ENCODE peak calls at places on chromosome 21, in eight cellular contexts. K is COR-L47; F is CD4-positive, alpha-beta T cell; X is HTR-8/SVneo; R is WTC11; H is EL; T is GM20000; L is AG04450. D is an unnamed sample.

GRCh38 chr21:15752763-15753407 is 23.1 kb downstream of the USP25 start:
- DNase-seq in K (no peak), F (no peak), X (no peak), R (peak), H (no peak), T (no peak), L (no peak), D (no peak)

GRCh38 chr21:23853796-23854379 is 1753.4 kb downstream of the MRPL39 start:
- DNase-seq in K (peak), F (no peak), X (peak), R (no peak), H (no peak), T (peak), L (peak), D (peak)

GRCh38 chr21:33543505-33544129 is 779 bp downstream of the SON start:
- DNase-seq in K (no peak), F (no peak), X (no peak), R (peak), H (peak), T (peak), L (no peak), D (no peak)

GRCh38 chr21:36126166-36126565 is 8.7 kb upstream of the CBR3 start:
- DNase-seq in K (no peak), F (no peak), X (no peak), R (no peak), H (no peak), T (no peak), L (no peak), D (no peak)

GRCh38 chr21:33011462-33011861 is 14.3 kb upstream of the OLIG2 start:
- DNase-seq in K (no peak), F (no peak), X (peak), R (no peak), H (peak), T (no peak), L (peak), D (no peak)

GRCh38 chr21:35349378-35350080 is 300.4 kb upstream of the RUNX1 start:
- DNase-seq in K (no peak), F (no peak), X (no peak), R (no peak), H (no peak), T (no peak), L (no peak), D (no peak)

GRCh38 chr21:34272321-34272720 is 91.5 kb upstream of the KCNE2 start:
- DNase-seq in K (no peak), F (no peak), X (no peak), R (no peak), H (no peak), T (no peak), L (no peak), D (no peak)

GRCh38 chr21:39317134-39318090 is 4.0 kb upstream of the BRWD1 start:
- DNase-seq in K (no peak), F (no peak), X (no peak), R (no peak), H (no peak), T (no peak), L (no peak), D (peak)

GRCh38 chr21:24428539-24429186 is 1178.6 kb downstream of the MRPL39 start:
- DNase-seq in K (no peak), F (no peak), X (no peak), R (no peak), H (no peak), T (no peak), L (no peak), D (no peak)

GRCh38 chr21:42513985-42514882 is 582 bp downstream of the SLC37A1 start:
- DNase-seq in K (no peak), F (peak), X (no peak), R (peak), H (peak), T (peak), L (no peak), D (peak)

GRCh38 chr21:25626752-25627151 is 12.3 kb upstream of the JAM2 start:
- DNase-seq in K (peak), F (no peak), X (no peak), R (no peak), H (peak), T (no peak), L (no peak), D (no peak)

GRCh38 chr21:28111151-28111619 is 881.5 kb downstream of the LTN1 start:
- DNase-seq in K (no peak), F (no peak), X (no peak), R (no peak), H (peak), T (no peak), L (peak), D (no peak)

GRCh38 chr21:29481081-29481480 is 182.4 kb downstream of the BACH1 start:
- DNase-seq in K (no peak), F (no peak), X (no peak), R (no peak), H (no peak), T (no peak), L (no peak), D (no peak)

GRCh38 chr21:32143222-32143939 is 135.5 kb downstream of the MIS18A start:
- DNase-seq in K (no peak), F (no peak), X (no peak), R (peak), H (no peak), T (no peak), L (no peak), D (no peak)

GRCh38 chr21:39064325-39065012 is 118.8 kb downstream of the PSMG1 start:
- DNase-seq in K (no peak), F (no peak), X (no peak), R (no peak), H (no peak), T (no peak), L (no peak), D (no peak)

GRCh38 chr21:26153758-26154157 is 16.8 kb downstream of the APP start:
- DNase-seq in K (no peak), F (no peak), X (no peak), R (no peak), H (peak), T (no peak), L (no peak), D (no peak)

GRCh38 chr21:15409031-15409430 is 320.8 kb upstream of the USP25 start:
- DNase-seq in K (no peak), F (no peak), X (no peak), R (no peak), H (no peak), T (no peak), L (no peak), D (no peak)

GRCh38 chr21:45541221-45542039 is 810 bp downstream of the SLC19A1 start:
- DNase-seq in K (peak), F (peak), X (peak), R (peak), H (peak), T (peak), L (no peak), D (peak)

GRCh38 chr21:16570196-16570595 is 840.4 kb downstream of the USP25 start:
- DNase-seq in K (no peak), F (no peak), X (no peak), R (no peak), H (peak), T (no peak), L (no peak), D (no peak)

GRCh38 chr21:42219606-42220137 is 732 bp downstream of the ABCG1 start:
- DNase-seq in K (no peak), F (peak), X (no peak), R (peak), H (no peak), T (peak), L (no peak), D (peak)

GRCh38 chr21:17818158-17819113 is 720 bp downstream of the C21orf91 start:
- DNase-seq in K (peak), F (peak), X (no peak), R (peak), H (peak), T (peak), L (no peak), D (peak)

GRCh38 chr21:16250282-16250681 is 520.5 kb downstream of the USP25 start:
- DNase-seq in K (no peak), F (no peak), X (no peak), R (no peak), H (no peak), T (no peak), L (no peak), D (no peak)

GRCh38 chr21:43644609-43645008 is 14.7 kb downstream of the HSF2BP start:
- DNase-seq in K (no peak), F (no peak), X (no peak), R (no peak), H (no peak), T (no peak), L (no peak), D (no peak)

D was measured in germinal center.